ENCODE peak calls at places on chromosomes 11 and 22, in eight cellular contexts. U, P, E, R, M, H, X and I are unnamed samples.

GRCh38 chr11:79274636-79275315 is 166.1 kb downstream of the TENM4 start:
- DNase-seq in P (no peak), U (no peak), E (no peak), X (no peak), R (no peak), M (no peak), H (no peak), I (no peak)

GRCh38 chr11:45390407-45390806 is 104.3 kb upstream of the SYT13 start:
- DNase-seq in E (peak; percentile 85), R (peak; percentile 13), U (no peak), X (no peak), M (no peak), H (no peak), P (no peak), I (no peak)

GRCh38 chr22:19892249-19892879 is 37.7 kb upstream of the GNB1L start:
- DNase-seq in R (peak; percentile 22), X (no peak), U (no peak), P (peak; percentile 77), M (peak; percentile 50), H (no peak), E (no peak), I (no peak)

GRCh38 chr22:31150615-31151014 is 9.4 kb upstream of the RNF185 start:
- DNase-seq in R (no peak), U (no peak), M (no peak), X (no peak), H (no peak), E (no peak), P (no peak), I (no peak)

GRCh38 chr11:47269829-47270305 is at the start of gene MADD:
- DNase-seq in R (peak; percentile 44), E (peak; percentile 89), H (no peak), M (peak; percentile 85), X (peak; percentile 86), U (peak; percentile 70), P (peak; percentile 88), I (peak; percentile 94)

GRCh38 chr11:68839953-68840641 is 1.6 kb downstream of the CPT1A start:
- DNase-seq in P (peak; percentile 38), E (peak; percentile 45), R (no peak), M (no peak), U (no peak), H (no peak), X (peak; percentile 42), I (no peak)

GRCh38 chr22:41904450-41905410 is 10.1 kb downstream of the SHISA8 start:
- DNase-seq in H (no peak), X (no peak), R (no peak), E (no peak), M (no peak), P (no peak), U (no peak), I (no peak)

GRCh38 chr11:116602637-116602942 is 170.2 kb downstream of the BUD13 start:
- DNase-seq in E (no peak), P (no peak), X (no peak), U (no peak), H (no peak), R (no peak), M (no peak), I (no peak)

GRCh38 chr11:20544536-20545237 is 54.7 kb upstream of the SLC6A5 start:
- DNase-seq in E (no peak), X (no peak), P (no peak), U (no peak), H (no peak), M (no peak), R (no peak), I (no peak)

GRCh38 chr11:93054881-93055280 is 85.4 kb downstream of the MTNR1B start:
- DNase-seq in P (peak; percentile 29), E (no peak), M (no peak), X (no peak), U (no peak), H (no peak), R (peak; percentile 97), I (no peak)

GRCh38 chr11:126288237-126288636 is 5.3 kb downstream of the TIRAP start:
- DNase-seq in P (no peak), U (no peak), R (no peak), H (no peak), E (no peak), M (no peak), X (no peak), I (no peak)

GRCh38 chr22:29998627-29999026 is 81.6 kb upstream of the HORMAD2 start:
- DNase-seq in E (no peak), X (no peak), P (no peak), H (no peak), U (no peak), R (no peak), M (no peak), I (no peak)

GRCh38 chr11:102284008-102284407 is 33.3 kb upstream of the BIRC3 start:
- DNase-seq in U (no peak), R (no peak), E (no peak), P (no peak), M (no peak), H (no peak), X (no peak), I (no peak)

GRCh38 chr22:17137861-17138425 is 16.8 kb upstream of the TMEM121B start:
- DNase-seq in R (no peak), H (no peak), M (no peak), X (no peak), U (no peak), E (no peak), P (no peak), I (no peak)

GRCh38 chr11:116857936-116858335 is 20.5 kb upstream of the APOA1 start:
- DNase-seq in H (no peak), R (no peak), U (no peak), E (no peak), P (no peak), X (no peak), M (no peak), I (no peak)

GRCh38 chr11:94132152-94132558 is 3.5 kb downstream of the PANX1 start:
- DNase-seq in R (peak; percentile 83), X (no peak), H (no peak), U (no peak), P (no peak), M (no peak), E (no peak), I (no peak)

GRCh38 chr11:96506953-96507354 is 117.1 kb downstream of the JRKL start:
- DNase-seq in U (no peak), H (no peak), E (no peak), R (no peak), X (no peak), M (no peak), P (no peak), I (no peak)

GRCh38 chr11:88543902-88544655 is 206.5 kb upstream of the CTSC start:
- DNase-seq in M (peak; percentile 59), P (peak; percentile 86), X (peak; percentile 72), R (peak; percentile 86), U (peak; percentile 54), E (peak; percentile 46), H (peak; percentile 7), I (peak; percentile 30)

GRCh38 chr11:5274340-5274739 is 4.6 kb upstream of the HBE1 start:
- DNase-seq in E (no peak), R (no peak), M (no peak), H (no peak), X (no peak), U (no peak), P (no peak), I (no peak)

GRCh38 chr11:130815074-130815802 is 101.0 kb downstream of the SNX19 start:
- DNase-seq in M (no peak), X (no peak), R (no peak), E (no peak), U (no peak), P (no peak), H (no peak), I (no peak)

GRCh38 chr11:15499684-15500083 is 385.0 kb downstream of the INSC start:
- DNase-seq in P (no peak), E (no peak), X (no peak), M (no peak), H (no peak), R (no peak), U (no peak), I (no peak)

GRCh38 chr11:122642971-122643370 is 12.6 kb upstream of the UBASH3B start:
- DNase-seq in R (peak; percentile 68), P (no peak), X (no peak), M (no peak), E (no peak), U (no peak), H (no peak), I (no peak)

GRCh38 chr11:40328890-40329617 is 1130.4 kb downstream of the LRRC4C start:
- DNase-seq in E (peak; percentile 26), X (no peak), M (no peak), H (no peak), P (no peak), U (peak; percentile 4), R (peak; percentile 100), I (no peak)

GRCh38 chr22:45317551-45318167 is 7.9 kb downstream of the FAM118A start:
- DNase-seq in M (no peak), E (no peak), H (no peak), U (peak; percentile 87), P (no peak), X (no peak), R (peak; percentile 32), I (no peak)

GRCh38 chr11:117391181-117391580 is 63.5 kb downstream of the CEP164 start:
- DNase-seq in U (no peak), M (no peak), X (no peak), E (no peak), H (no peak), P (no peak), R (no peak), I (no peak)

GRCh38 chr11:96357794-96358193 is 14.8 kb upstream of the MAML2 start:
- DNase-seq in U (no peak), X (no peak), H (no peak), M (no peak), P (no peak), R (no peak), E (no peak), I (no peak)

GRCh38 chr11:2892215-2893020 is 6.8 kb upstream of the CDKN1C start:
- DNase-seq in H (no peak), E (peak; percentile 64), X (no peak), R (no peak), M (peak; percentile 39), U (no peak), P (peak; percentile 80), I (peak; percentile 83)

GRCh38 chr11:7552666-7553065 is 38.9 kb downstream of the PPFIBP2 start:
- DNase-seq in P (no peak), E (no peak), H (no peak), U (no peak), R (no peak), M (no peak), X (no peak), I (no peak)

GRCh38 chr11:61961570-61962212 is 5.7 kb downstream of the FTH1 start:
- DNase-seq in R (peak; percentile 41), E (no peak), P (no peak), H (no peak), X (peak; percentile 89), U (no peak), M (no peak), I (peak; percentile 69)

GRCh38 chr22:19962909-19963806 is 21.5 kb upstream of the TXNRD2 start:
- DNase-seq in X (no peak), P (no peak), E (peak; percentile 24), U (peak; percentile 93), M (no peak), H (no peak), R (peak; percentile 44), I (no peak)

GRCh38 chr11:102553835-102554282 is 23.3 kb upstream of the MMP7 start:
- DNase-seq in E (no peak), H (no peak), X (no peak), U (no peak), R (no peak), P (no peak), M (no peak), I (no peak)

GRCh38 chr11:97641988-97642387 is 1252.2 kb downstream of the JRKL start:
- DNase-seq in X (no peak), U (no peak), M (no peak), P (no peak), E (no peak), R (no peak), H (no peak), I (no peak)

GRCh38 chr11:60918941-60919275 is 5.0 kb downstream of the TMEM109 start:
- DNase-seq in H (no peak), M (no peak), E (no peak), X (no peak), R (peak; percentile 73), P (no peak), U (no peak), I (no peak)

GRCh38 chr11:69075421-69076128 is 26.8 kb downstream of the TPCN2 start:
- DNase-seq in H (peak; percentile 17), X (peak; percentile 79), U (no peak), M (no peak), P (no peak), E (no peak), R (peak; percentile 93), I (peak; percentile 71)